ENCODE peak calls at places on chromosome 21, in four cellular contexts. G, Q, S and C are unnamed samples.

GRCh38 chr21:36424592-36424991 is 39.4 kb downstream of the CHAF1B start:
- DNase-seq in G (no peak), Q (no peak), S (no peak), C (no peak)

GRCh38 chr21:29077651-29078090 is 4.2 kb upstream of the CCT8 start:
- DNase-seq in Q (peak), G (no peak), S (no peak), C (peak)

GRCh38 chr21:36629061-36629460 is 69.9 kb upstream of the SIM2 start:
- DNase-seq in G (no peak), Q (no peak), S (no peak), C (peak)

GRCh38 chr21:14889080-14889805 is 175.6 kb downstream of the NRIP1 start:
- DNase-seq in S (no peak), G (no peak), Q (peak), C (peak)

GRCh38 chr21:46149205-46149901 is 6.0 kb downstream of the FTCD start:
- DNase-seq in Q (no peak), S (peak), G (no peak), C (no peak)

GRCh38 chr21:26409735-26410134 is 163.4 kb downstream of the CYYR1 start:
- DNase-seq in Q (no peak), S (no peak), G (no peak), C (peak)

GRCh38 chr21:32463889-32464300 is 51.4 kb downstream of the EVA1C start:
- DNase-seq in G (no peak), S (no peak), Q (peak), C (peak)

GRCh38 chr21:45554477-45555175 is 12.4 kb upstream of the SLC19A1 start:
- DNase-seq in S (peak), G (peak), Q (peak), C (peak)

GRCh38 chr21:15592271-15592860 is 137.4 kb upstream of the USP25 start:
- DNase-seq in S (no peak), G (no peak), Q (peak), C (peak)

GRCh38 chr21:25107708-25108107 is 499.6 kb downstream of the MRPL39 start:
- DNase-seq in G (no peak), S (no peak), Q (peak), C (peak)

GRCh38 chr21:34807881-34808568 is 139.2 kb downstream of the CLIC6 start:
- DNase-seq in Q (peak), G (peak), S (peak), C (peak)

GRCh38 chr21:45290948-45291612 is 3.4 kb upstream of the POFUT2 start:
- DNase-seq in Q (peak), S (peak), G (peak), C (peak)

GRCh38 chr21:39799178-39799577 is 54.2 kb downstream of the IGSF5 start:
- DNase-seq in S (no peak), G (no peak), Q (no peak), C (no peak)

GRCh38 chr21:42187976-42188653 is 30.8 kb upstream of the ABCG1 start:
- DNase-seq in Q (peak), S (peak), G (no peak), C (peak)

GRCh38 chr21:25456672-25457071 is 150.6 kb downstream of the MRPL39 start:
- DNase-seq in S (no peak), G (no peak), Q (no peak), C (no peak)

GRCh38 chr21:14864211-14865021 is 200.4 kb downstream of the NRIP1 start:
- DNase-seq in S (no peak), Q (peak), G (peak), C (peak)

GRCh38 chr21:32611471-32611997 is 643 bp downstream of the CFAP298 start:
- DNase-seq in G (no peak), Q (peak), S (peak), C (peak)

GRCh38 chr21:17491716-17492414 is 21.0 kb upstream of the CXADR start:
- DNase-seq in G (no peak), Q (peak), S (no peak), C (peak)

GRCh38 chr21:33937931-33938339 is 22.3 kb upstream of the ATP5PO start:
- DNase-seq in S (no peak), G (no peak), Q (no peak), C (no peak)

GRCh38 chr21:45357436-45358260 is 47.3 kb upstream of the COL18A1 start:
- DNase-seq in G (no peak), S (no peak), Q (no peak), C (peak)